ENCODE peak calls at places on chromosomes 3 and 15, in seven cellular contexts. Y is NAMALWA, R is PC-9, A is T47D, S is HEK293T, T is amniotic epithelial cell, V is RPMI8226. G is an unnamed sample.

GRCh38 chr3:37096292-37096691 is 78.1 kb downstream of the LRRFIP2 start:
- DNase-seq in S (no peak), T (peak; percentile 60), R (no peak), V (no peak), Y (no peak), A (no peak), G (no peak)

GRCh38 chr3:29285356-29286070 is 4.6 kb downstream of the RBMS3 start:
- DNase-seq in V (no peak), Y (peak; percentile 57), A (no peak), S (no peak), R (no peak), T (peak; percentile 57), G (no peak)

GRCh38 chr3:58173670-58174472 is 36.9 kb downstream of the DNASE1L3 start:
- DNase-seq in Y (peak; percentile 17), S (peak; percentile 28), A (no peak), T (no peak), R (peak; percentile 55), V (peak; percentile 50), G (peak; percentile 67)

GRCh38 chr15:91948001-91948608 is 94.6 kb downstream of the SLCO3A1 start:
- DNase-seq in S (no peak), V (no peak), Y (no peak), R (peak; percentile 69), T (no peak), A (no peak), G (no peak)

GRCh38 chr15:100572362-100572983 is 29.5 kb downstream of the LINS1 start:
- DNase-seq in Y (peak; percentile 43), T (peak; percentile 12), R (no peak), V (no peak), A (no peak), S (no peak), G (no peak)

GRCh38 chr3:62872318-62872717 is 2.9 kb downstream of the CADPS start:
- DNase-seq in T (no peak), Y (peak; percentile 8), V (no peak), A (no peak), R (no peak), S (no peak), G (no peak)

GRCh38 chr3:96259299-96259698 is 555.1 kb upstream of the EPHA6 start:
- DNase-seq in R (no peak), A (no peak), V (no peak), Y (no peak), T (no peak), S (no peak), G (no peak)

GRCh38 chr3:148173836-148174235 is 523.9 kb upstream of the AGTR1 start:
- DNase-seq in V (no peak), Y (no peak), A (no peak), S (no peak), T (no peak), R (no peak), G (no peak)

GRCh38 chr3:128572644-128573105 is 77.9 kb downstream of the RPN1 start:
- DNase-seq in R (peak; percentile 28), T (no peak), Y (peak; percentile 27), A (peak; percentile 51), V (peak; percentile 48), S (peak; percentile 64), G (no peak)

GRCh38 chr3:186990878-186991308 is 60.6 kb downstream of the ST6GAL1 start:
- DNase-seq in T (peak; percentile 63), V (no peak), S (no peak), A (no peak), R (peak; percentile 79), Y (no peak), G (peak; percentile 89)